ENCODE peak calls at places on chromosomes 11 and 22, in five cellular contexts. One of them, this sample, is unnamed.

GRCh38 chr11:78370406-78371172 is 47.0 kb downstream of the GAB2 start:
- DNase-seq in neural crest cell: no peak
- DNase-seq in stimulated activated naive CD4-positive, alpha-beta T cell: no peak
- DNase-seq in GF-D8: no peak
- DNase-seq in hippocampal formation: peak; percentile 26
- DNase-seq in this sample: no peak

GRCh38 chr11:9264381-9265210 is 554 bp downstream of the DENND5A start:
- DNase-seq in GF-D8: peak; percentile 61
- DNase-seq in hippocampal formation: peak; percentile 49
- DNase-seq in neural crest cell: peak; percentile 35
- DNase-seq in stimulated activated naive CD4-positive, alpha-beta T cell: no peak
- DNase-seq in this sample: no peak

GRCh38 chr11:833114-833791 is 501 bp downstream of the CD151 start:
- DNase-seq in neural crest cell: no peak
- DNase-seq in stimulated activated naive CD4-positive, alpha-beta T cell: no peak
- DNase-seq in GF-D8: no peak
- DNase-seq in hippocampal formation: no peak
- DNase-seq in this sample: peak; percentile 24

GRCh38 chr22:33697640-33698039 is 222.6 kb downstream of the LARGE1 start:
- DNase-seq in neural crest cell: no peak
- DNase-seq in hippocampal formation: no peak
- DNase-seq in stimulated activated naive CD4-positive, alpha-beta T cell: no peak
- DNase-seq in GF-D8: no peak
- DNase-seq in this sample: no peak

GRCh38 chr11:101835465-101836063 is 79.2 kb upstream of the CEP126 start:
- DNase-seq in GF-D8: no peak
- DNase-seq in hippocampal formation: no peak
- DNase-seq in neural crest cell: no peak
- DNase-seq in stimulated activated naive CD4-positive, alpha-beta T cell: no peak
- DNase-seq in this sample: no peak

GRCh38 chr11:13897606-13898276 is 64.8 kb upstream of the SPON1 start:
- DNase-seq in neural crest cell: no peak
- DNase-seq in stimulated activated naive CD4-positive, alpha-beta T cell: no peak
- DNase-seq in GF-D8: no peak
- DNase-seq in hippocampal formation: no peak
- DNase-seq in this sample: no peak

GRCh38 chr22:41290262-41291221 is 4.6 kb upstream of the RANGAP1 start:
- DNase-seq in neural crest cell: no peak
- DNase-seq in GF-D8: no peak
- DNase-seq in stimulated activated naive CD4-positive, alpha-beta T cell: no peak
- DNase-seq in hippocampal formation: no peak
- DNase-seq in this sample: no peak

GRCh38 chr11:79121351-79121750 is 319.5 kb downstream of the TENM4 start:
- DNase-seq in stimulated activated naive CD4-positive, alpha-beta T cell: no peak
- DNase-seq in hippocampal formation: no peak
- DNase-seq in neural crest cell: no peak
- DNase-seq in GF-D8: no peak
- DNase-seq in this sample: no peak

GRCh38 chr11:87235366-87235765 is 197.6 kb downstream of the TMEM135 start:
- DNase-seq in hippocampal formation: no peak
- DNase-seq in GF-D8: no peak
- DNase-seq in neural crest cell: no peak
- DNase-seq in stimulated activated naive CD4-positive, alpha-beta T cell: no peak
- DNase-seq in this sample: no peak

GRCh38 chr11:62505112-62505783 is 41.4 kb downstream of the AHNAK start:
- DNase-seq in stimulated activated naive CD4-positive, alpha-beta T cell: no peak
- DNase-seq in hippocampal formation: no peak
- DNase-seq in neural crest cell: peak; percentile 14
- DNase-seq in GF-D8: no peak
- DNase-seq in this sample: no peak

GRCh38 chr22:50257451-50258360 is 3.8 kb downstream of the MAPK12 start:
- DNase-seq in hippocampal formation: no peak
- DNase-seq in stimulated activated naive CD4-positive, alpha-beta T cell: no peak
- DNase-seq in neural crest cell: no peak
- DNase-seq in GF-D8: no peak
- DNase-seq in this sample: no peak

GRCh38 chr22:39291501-39291900 is 27.9 kb downstream of the RPL3 start:
- DNase-seq in GF-D8: no peak
- DNase-seq in stimulated activated naive CD4-positive, alpha-beta T cell: no peak
- DNase-seq in neural crest cell: no peak
- DNase-seq in hippocampal formation: no peak
- DNase-seq in this sample: no peak

GRCh38 chr11:119337581-119338317 is 2.9 kb downstream of the C1QTNF5 start:
- DNase-seq in stimulated activated naive CD4-positive, alpha-beta T cell: no peak
- DNase-seq in neural crest cell: no peak
- DNase-seq in hippocampal formation: no peak
- DNase-seq in GF-D8: no peak
- DNase-seq in this sample: no peak

GRCh38 chr11:57325735-57326048 is 940 bp upstream of the TNKS1BP1 start:
- DNase-seq in stimulated activated naive CD4-positive, alpha-beta T cell: no peak
- DNase-seq in neural crest cell: no peak
- DNase-seq in hippocampal formation: no peak
- DNase-seq in GF-D8: no peak
- DNase-seq in this sample: no peak

GRCh38 chr11:70210051-70210501 is 7.0 kb downstream of the FADD start:
- DNase-seq in GF-D8: no peak
- DNase-seq in stimulated activated naive CD4-positive, alpha-beta T cell: no peak
- DNase-seq in neural crest cell: no peak
- DNase-seq in hippocampal formation: no peak
- DNase-seq in this sample: no peak

GRCh38 chr11:6197466-6198200 is 1.4 kb upstream of the OR52W1 start:
- DNase-seq in GF-D8: no peak
- DNase-seq in hippocampal formation: no peak
- DNase-seq in neural crest cell: no peak
- DNase-seq in stimulated activated naive CD4-positive, alpha-beta T cell: no peak
- DNase-seq in this sample: no peak

GRCh38 chr22:35275580-35275979 is 18.3 kb downstream of the HMGXB4 start:
- DNase-seq in neural crest cell: no peak
- DNase-seq in stimulated activated naive CD4-positive, alpha-beta T cell: no peak
- DNase-seq in GF-D8: no peak
- DNase-seq in hippocampal formation: no peak
- DNase-seq in this sample: no peak

This sample was measured in effector CD4-positive, alpha-beta T cell.